ENCODE peak calls at places on chromosomes 13 and 19, in four cellular contexts. L is lung, P is AG04450, K is heart right ventricle. O is an unnamed sample. For H3K27me3, the result is how much of the 10 kb centered on the place peaks cover.

GRCh38 chr19:10756371-10756770 is 38.5 kb downstream of the DNM2 start:
- DNase-seq in L (no peak), P (no peak), K (no peak), O (no peak)

GRCh38 chr19:38389101-38389925 is 816 bp downstream of the SPRED3 start:
- DNase-seq in P (peak), K (no peak), L (no peak), O (no peak)

GRCh38 chr13:101308247-101309013 is 107.9 kb downstream of the NALCN start:
- DNase-seq in K (no peak), L (no peak), P (no peak), O (no peak)

GRCh38 chr19:56097776-56098175 is 23.3 kb downstream of the ZNF787 start:
- DNase-seq in L (no peak), P (no peak), K (peak), O (no peak)

GRCh38 chr13:32211788-32212187 is 103.4 kb downstream of the ZAR1L start:
- DNase-seq in L (no peak), K (no peak), P (peak), O (no peak)

GRCh38 chr19:23804676-23805075 is 46.0 kb upstream of the ZNF681 start:
- DNase-seq in K (no peak), L (no peak), P (no peak), O (no peak)

GRCh38 chr13:65744761-65745160 is 1485.4 kb downstream of the PCDH9 start:
- DNase-seq in K (no peak), P (peak), L (no peak), O (no peak)

GRCh38 chr19:45901432-45901903 is 945 bp downstream of the MYPOP start:
- DNase-seq in P (no peak), L (no peak), K (peak), O (peak)

GRCh38 chr19:45045671-45046353 is 7.0 kb downstream of the CLASRP start:
- DNase-seq in K (no peak), L (no peak), P (no peak), O (no peak)

GRCh38 chr13:33017410-33017929 is 1.2 kb downstream of the KL start:
- DNase-seq in L (no peak), K (peak), P (no peak), O (peak)

GRCh38 chr13:30105381-30105780 is 202.0 kb downstream of the KATNAL1 start:
- DNase-seq in K (no peak), L (no peak), P (no peak), O (no peak)
- H3K4me3 ChIP-seq in K (no peak), L (no peak), P (no peak), O (no peak)

GRCh38 chr19:1750343-1751021 is 2.8 kb upstream of the ONECUT3 start:
- DNase-seq in P (no peak), L (no peak), K (no peak), O (no peak)
- H3K27me3 ChIP-seq in P (half or more), L (half or more), K (half or more), O (half or more)

GRCh38 chr13:40402931-40403412 is 263.5 kb downstream of the FOXO1 start:
- DNase-seq in L (no peak), K (no peak), P (no peak), O (no peak)

GRCh38 chr13:40403509-40404241 is 262.8 kb downstream of the FOXO1 start:
- DNase-seq in L (no peak), P (no peak), K (no peak), O (no peak)

GRCh38 chr13:40404407-40404806 is 262.0 kb downstream of the FOXO1 start:
- DNase-seq in L (no peak), P (no peak), K (no peak), O (no peak)

GRCh38 chr13:40399756-40400155 is 266.7 kb downstream of the FOXO1 start:
- DNase-seq in L (no peak), P (no peak), K (no peak), O (no peak)

DNA sequence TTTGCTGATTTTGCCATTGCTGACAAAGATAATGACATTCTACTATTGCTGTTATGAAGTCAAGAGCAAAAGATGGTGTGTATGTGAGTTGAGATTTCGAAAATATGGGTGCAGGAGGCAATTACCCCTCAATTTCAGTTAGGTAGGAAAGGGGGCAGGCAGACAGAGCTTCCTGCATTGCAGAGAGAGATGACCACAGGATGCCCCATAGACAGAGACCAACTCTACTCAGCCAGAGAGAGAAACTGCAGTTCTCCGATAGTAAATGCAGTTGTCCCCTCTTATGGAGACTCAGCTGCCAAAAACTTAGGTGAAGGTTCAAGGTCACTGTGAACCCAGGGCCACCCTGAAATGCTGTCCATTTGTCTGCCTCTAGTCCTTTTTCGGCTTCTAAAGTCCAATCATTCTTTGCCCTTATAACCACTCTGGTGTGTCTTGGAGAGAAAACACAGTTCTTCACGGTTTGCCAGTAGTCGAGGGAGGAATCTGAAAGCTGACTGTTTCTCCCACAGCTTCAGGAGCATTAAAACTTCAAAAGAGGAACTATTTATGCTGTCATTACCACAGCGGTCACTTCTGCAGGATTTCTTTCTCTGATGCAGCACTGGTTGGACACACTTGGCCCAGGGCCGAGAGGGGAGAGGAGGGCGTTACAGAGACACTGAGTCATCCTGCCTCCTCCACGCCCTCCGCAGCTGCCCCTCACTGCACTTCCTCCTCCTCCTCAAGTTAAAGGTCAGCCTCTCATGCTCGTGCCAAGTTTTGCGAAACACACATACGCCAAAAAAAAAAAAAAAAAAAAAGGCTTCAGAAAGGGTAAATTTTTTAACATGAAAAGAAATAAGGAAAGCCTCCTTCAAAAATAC is 264.3 kb downstream of the FOXO1 start:
- DNase-seq in P (peak), K (peak), L (peak), O (peak)
- H3K4me3 ChIP-seq in P (peak), K (peak), L (no peak), O (no peak)

GRCh38 chr19:47417746-47418594 is 1.4 kb downstream of the MEIS3 start:
- DNase-seq in P (no peak), L (no peak), K (no peak), O (no peak)

GRCh38 chr19:47419037-47419783 is at the start of gene MEIS3:
- DNase-seq in P (no peak), L (no peak), K (no peak), O (no peak)

GRCh38 chr19:47417107-47417745 is 2.1 kb downstream of the MEIS3 start:
- DNase-seq in K (no peak), P (no peak), L (no peak), O (no peak)

GRCh38 chr19:47419789-47420188 is 462 bp upstream of the MEIS3 start:
- DNase-seq in K (no peak), P (no peak), L (no peak), O (no peak)

GRCh38 chr19:47418595-47419036 is 711 bp downstream of the MEIS3 start:
- DNase-seq in K (no peak), P (no peak), L (no peak), O (no peak)
- H3K27me3 ChIP-seq in K (half or more), P (under half), L (under half), O (half or more)

GRCh38 chr13:111203742-111204386 is 88.8 kb downstream of the ARHGEF7 start:
- DNase-seq in K (no peak), P (no peak), L (no peak), O (no peak)
- H3K4me3 ChIP-seq in K (peak), P (peak), L (no peak), O (no peak)

O was measured in colonic mucosa.